ENCODE peak calls at places on chromosomes 16 and 17, in five cellular contexts. One of them, this sample, is unnamed.

GRCh38 chr16:87619360-87620200 is 17.3 kb downstream of the JPH3 start:
- DNase-seq in pancreas: no peak
- DNase-seq in cardiac muscle cell: no peak
- DNase-seq in transverse colon: no peak
- DNase-seq in neural progenitor cell: no peak
- DNase-seq in this sample: no peak

GRCh38 chr17:60577147-60577925 is 22.7 kb upstream of the PPM1D start:
- DNase-seq in pancreas: no peak
- DNase-seq in cardiac muscle cell: no peak
- DNase-seq in transverse colon: peak; percentile 25
- DNase-seq in neural progenitor cell: no peak
- DNase-seq in this sample: peak; percentile 48

GRCh38 chr17:81075307-81075706 is 40.4 kb downstream of the BAIAP2 start:
- DNase-seq in pancreas: no peak
- DNase-seq in cardiac muscle cell: no peak
- DNase-seq in transverse colon: no peak
- DNase-seq in neural progenitor cell: no peak
- DNase-seq in this sample: no peak

GRCh38 chr16:84607061-84607460 is 10.8 kb downstream of the COTL1 start:
- DNase-seq in pancreas: no peak
- DNase-seq in cardiac muscle cell: no peak
- DNase-seq in transverse colon: no peak
- DNase-seq in neural progenitor cell: no peak
- DNase-seq in this sample: no peak

GRCh38 chr17:17462048-17462824 is 14.6 kb upstream of the MED9 start:
- DNase-seq in pancreas: no peak
- DNase-seq in cardiac muscle cell: no peak
- DNase-seq in transverse colon: peak; percentile 24
- DNase-seq in neural progenitor cell: no peak
- DNase-seq in this sample: no peak

GRCh38 chr17:33531311-33531710 is 238.2 kb upstream of the ASIC2 start:
- DNase-seq in pancreas: no peak
- DNase-seq in cardiac muscle cell: no peak
- DNase-seq in transverse colon: no peak
- DNase-seq in neural progenitor cell: no peak
- DNase-seq in this sample: no peak

GRCh38 chr16:56370836-56371235 is 54.5 kb downstream of the AMFR start:
- DNase-seq in pancreas: peak; percentile 50
- DNase-seq in cardiac muscle cell: no peak
- DNase-seq in transverse colon: no peak
- DNase-seq in neural progenitor cell: no peak
- DNase-seq in this sample: no peak

GRCh38 chr16:70805787-70806186 is 4.8 kb upstream of the VAC14 start:
- DNase-seq in pancreas: no peak
- DNase-seq in cardiac muscle cell: no peak
- DNase-seq in transverse colon: no peak
- DNase-seq in neural progenitor cell: no peak
- DNase-seq in this sample: no peak

GRCh38 chr17:76384222-76384986 is at the start of gene SPHK1:
- DNase-seq in pancreas: peak; percentile 63
- DNase-seq in cardiac muscle cell: peak; percentile 87
- DNase-seq in transverse colon: peak; percentile 76
- DNase-seq in neural progenitor cell: peak; percentile 90
- DNase-seq in this sample: peak; percentile 81

GRCh38 chr16:86120201-86120981 is 221.4 kb downstream of the IRF8 start:
- DNase-seq in pancreas: no peak
- DNase-seq in cardiac muscle cell: no peak
- DNase-seq in transverse colon: no peak
- DNase-seq in neural progenitor cell: no peak
- DNase-seq in this sample: no peak

GRCh38 chr17:38533706-38534497 is 71.8 kb downstream of the SRCIN1 start:
- DNase-seq in pancreas: no peak
- DNase-seq in cardiac muscle cell: no peak
- DNase-seq in transverse colon: no peak
- DNase-seq in neural progenitor cell: peak; percentile 51
- DNase-seq in this sample: no peak

GRCh38 chr17:68613739-68614298 is 12.7 kb upstream of the FAM20A start:
- DNase-seq in pancreas: no peak
- DNase-seq in cardiac muscle cell: peak; percentile 92
- DNase-seq in transverse colon: no peak
- DNase-seq in neural progenitor cell: peak; percentile 83
- DNase-seq in this sample: peak; percentile 31

GRCh38 chr17:45719335-45720071 is 64.6 kb upstream of the CRHR1 start:
- DNase-seq in pancreas: no peak
- DNase-seq in cardiac muscle cell: peak; percentile 31
- DNase-seq in transverse colon: no peak
- DNase-seq in neural progenitor cell: peak; percentile 54
- DNase-seq in this sample: no peak

GRCh38 chr17:39306028-39306427 is 80.3 kb upstream of the STAC2 start:
- DNase-seq in pancreas: no peak
- DNase-seq in cardiac muscle cell: peak; percentile 6
- DNase-seq in transverse colon: no peak
- DNase-seq in neural progenitor cell: peak; percentile 29
- DNase-seq in this sample: no peak

GRCh38 chr17:40311575-40311974 is 2.6 kb downstream of the RARA start:
- DNase-seq in pancreas: no peak
- DNase-seq in cardiac muscle cell: no peak
- DNase-seq in transverse colon: peak; percentile 68
- DNase-seq in neural progenitor cell: no peak
- DNase-seq in this sample: peak; percentile 77

GRCh38 chr17:80050706-80051105 is 14.3 kb downstream of the CCDC40 start:
- DNase-seq in pancreas: no peak
- DNase-seq in cardiac muscle cell: no peak
- DNase-seq in transverse colon: no peak
- DNase-seq in neural progenitor cell: no peak
- DNase-seq in this sample: no peak

GRCh38 chr17:48663134-48663924 is 37.2 kb upstream of the HOXB9 start:
- DNase-seq in pancreas: no peak
- DNase-seq in cardiac muscle cell: no peak
- DNase-seq in transverse colon: no peak
- DNase-seq in neural progenitor cell: no peak
- DNase-seq in this sample: no peak

GRCh38 chr16:67641779-67642708 is 2.9 kb upstream of the CARMIL2 start:
- DNase-seq in pancreas: no peak
- DNase-seq in cardiac muscle cell: no peak
- DNase-seq in transverse colon: no peak
- DNase-seq in neural progenitor cell: no peak
- DNase-seq in this sample: peak; percentile 92

GRCh38 chr17:6507535-6507934 is 48.8 kb downstream of the PITPNM3 start:
- DNase-seq in pancreas: no peak
- DNase-seq in cardiac muscle cell: no peak
- DNase-seq in transverse colon: peak; percentile 54
- DNase-seq in neural progenitor cell: no peak
- DNase-seq in this sample: no peak

GRCh38 chr16:81623365-81624102 is 155.6 kb upstream of the PLCG2 start:
- DNase-seq in pancreas: peak; percentile 33
- DNase-seq in cardiac muscle cell: peak; percentile 61
- DNase-seq in transverse colon: peak; percentile 55
- DNase-seq in neural progenitor cell: peak; percentile 73
- DNase-seq in this sample: no peak

GRCh38 chr16:56614549-56614991 is 6.2 kb downstream of the MT2A start:
- DNase-seq in pancreas: no peak
- DNase-seq in cardiac muscle cell: no peak
- DNase-seq in transverse colon: no peak
- DNase-seq in neural progenitor cell: no peak
- DNase-seq in this sample: no peak

GRCh38 chr17:42422958-42423712 is at the start of gene CAVIN1:
- DNase-seq in pancreas: peak; percentile 89
- DNase-seq in cardiac muscle cell: peak; percentile 94
- DNase-seq in transverse colon: peak; percentile 93
- DNase-seq in neural progenitor cell: peak; percentile 98
- DNase-seq in this sample: peak; percentile 99

DNA sequence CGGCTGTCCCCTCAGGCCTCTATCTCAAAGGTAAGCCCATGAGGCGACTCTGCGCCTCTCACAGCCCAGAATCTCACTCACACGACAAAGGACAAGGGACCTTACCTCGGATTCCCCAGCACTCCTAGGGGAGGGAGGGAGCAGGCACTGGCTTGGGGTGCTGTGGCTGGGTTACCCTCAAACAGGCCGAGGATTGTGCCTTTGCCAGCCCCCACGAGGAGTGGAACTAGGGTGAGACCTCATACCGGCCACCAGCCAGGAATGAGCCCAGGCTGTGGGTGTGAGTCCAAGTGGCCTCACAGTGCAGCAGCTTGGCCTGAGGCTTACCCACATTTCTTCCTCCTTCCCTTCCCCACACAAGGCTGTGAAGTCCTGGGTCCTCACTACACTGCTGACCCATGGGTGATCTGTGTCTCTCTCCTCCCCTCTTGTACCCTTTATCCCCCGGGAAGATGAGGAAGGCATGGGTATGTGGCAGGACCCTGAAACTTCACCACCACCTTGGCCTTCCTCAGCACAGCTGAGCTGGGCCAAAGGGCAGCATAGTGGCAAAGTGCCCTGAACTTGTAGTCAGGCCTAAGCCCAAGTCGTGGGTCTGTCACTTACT is 5.9 kb downstream of the PROCA1 start:
- DNase-seq in pancreas: no peak
- DNase-seq in cardiac muscle cell: no peak
- DNase-seq in transverse colon: no peak
- DNase-seq in neural progenitor cell: no peak
- DNase-seq in this sample: no peak
- TF ChIP-seq CTCF in pancreas: no peak
- TF ChIP-seq CTCF in cardiac muscle cell: no peak
- TF ChIP-seq CTCF in transverse colon: no peak
- TF ChIP-seq CTCF in neural progenitor cell: no peak
- TF ChIP-seq CTCF in this sample: no peak

DNA sequence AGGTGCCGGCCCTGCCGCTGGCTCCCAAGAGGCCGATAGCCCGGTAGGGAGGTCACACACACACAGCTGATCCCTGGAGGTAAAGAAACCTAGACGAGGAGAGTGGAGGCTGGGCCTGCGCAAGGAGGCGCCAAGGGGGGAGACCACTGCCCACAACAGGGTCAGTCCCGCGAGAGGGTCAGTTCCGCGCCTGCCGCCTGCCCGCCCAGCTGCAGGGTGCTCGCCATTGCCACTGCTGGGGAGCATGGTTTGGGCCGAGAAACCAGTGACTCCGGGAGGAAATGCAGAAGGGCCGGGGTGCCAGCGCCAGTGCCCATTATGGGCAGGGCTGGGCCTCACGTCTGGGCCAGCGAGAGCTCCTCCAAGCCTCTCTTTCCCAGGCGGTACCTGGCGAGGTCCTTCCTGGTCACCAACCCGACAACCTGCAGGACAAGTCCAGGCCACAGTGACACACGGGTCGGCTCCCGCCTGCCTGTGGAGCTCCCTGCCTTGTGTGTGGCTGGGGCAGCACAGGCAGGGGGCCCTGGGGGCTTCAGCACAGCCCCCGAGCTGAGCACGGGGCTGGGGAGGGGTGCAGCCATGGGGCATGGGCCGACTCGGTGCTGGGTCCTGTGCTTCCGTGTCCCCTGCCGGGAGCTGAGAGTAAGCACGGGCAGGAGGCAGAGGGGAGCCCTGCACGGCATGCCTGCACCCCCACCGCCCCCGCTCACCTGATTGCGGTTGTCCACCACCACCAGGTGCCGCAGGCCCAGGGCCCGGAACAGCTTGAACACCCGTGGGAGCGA is 2.1 kb upstream of the CCDC154 start:
- DNase-seq in pancreas: no peak
- DNase-seq in cardiac muscle cell: no peak
- DNase-seq in transverse colon: no peak
- DNase-seq in neural progenitor cell: no peak
- DNase-seq in this sample: no peak
- H3K27ac ChIP-seq in pancreas: no peak overlapping the region
- H3K27ac ChIP-seq in cardiac muscle cell: no peak overlapping the region
- H3K27ac ChIP-seq in transverse colon: no peak overlapping the region
- H3K27ac ChIP-seq in neural progenitor cell: no peak overlapping the region
- H3K27ac ChIP-seq in this sample: no peak overlapping the region

GRCh38 chr17:83096401-83097220 is 17.2 kb downstream of the METRNL start:
- DNase-seq in pancreas: peak; percentile 81
- DNase-seq in cardiac muscle cell: no peak
- DNase-seq in transverse colon: peak; percentile 61
- DNase-seq in neural progenitor cell: no peak
- DNase-seq in this sample: no peak

GRCh38 chr17:83093506-83093905 is 14.1 kb downstream of the METRNL start:
- DNase-seq in pancreas: no peak
- DNase-seq in cardiac muscle cell: no peak
- DNase-seq in transverse colon: no peak
- DNase-seq in neural progenitor cell: no peak
- DNase-seq in this sample: no peak

GRCh38 chr17:83092931-83093330 is 13.5 kb downstream of the METRNL start:
- DNase-seq in pancreas: no peak
- DNase-seq in cardiac muscle cell: no peak
- DNase-seq in transverse colon: no peak
- DNase-seq in neural progenitor cell: no peak
- DNase-seq in this sample: no peak

GRCh38 chr17:83094291-83094690 is 14.9 kb downstream of the METRNL start:
- DNase-seq in pancreas: no peak
- DNase-seq in cardiac muscle cell: no peak
- DNase-seq in transverse colon: no peak
- DNase-seq in neural progenitor cell: no peak
- DNase-seq in this sample: no peak

GRCh38 chr17:83095016-83095415 is 15.6 kb downstream of the METRNL start:
- DNase-seq in pancreas: no peak
- DNase-seq in cardiac muscle cell: no peak
- DNase-seq in transverse colon: no peak
- DNase-seq in neural progenitor cell: no peak
- DNase-seq in this sample: no peak
- H3K4me1 ChIP-seq in pancreas: peaks cover 23% of the 10 kb centered on the region
- H3K4me1 ChIP-seq in cardiac muscle cell: peaks cover 10% of the 10 kb centered on the region
- H3K4me1 ChIP-seq in transverse colon: peaks cover 27% of the 10 kb centered on the region
- H3K4me1 ChIP-seq in neural progenitor cell: peaks cover 10% of the 10 kb centered on the region
- H3K4me1 ChIP-seq in this sample: peaks cover 58% of the 10 kb centered on the region

GRCh38 chr16:10833271-10833670 is 14.7 kb upstream of the TVP23A start:
- DNase-seq in pancreas: no peak
- DNase-seq in cardiac muscle cell: no peak
- DNase-seq in transverse colon: no peak
- DNase-seq in neural progenitor cell: no peak
- DNase-seq in this sample: no peak

GRCh38 chr16:10835281-10835931 is 16.8 kb upstream of the TVP23A start:
- DNase-seq in pancreas: no peak
- DNase-seq in cardiac muscle cell: no peak
- DNase-seq in transverse colon: no peak
- DNase-seq in neural progenitor cell: no peak
- DNase-seq in this sample: no peak

GRCh38 chr16:10834130-10834529 is 15.5 kb upstream of the TVP23A start:
- DNase-seq in pancreas: no peak
- DNase-seq in cardiac muscle cell: no peak
- DNase-seq in transverse colon: no peak
- DNase-seq in neural progenitor cell: no peak
- DNase-seq in this sample: peak; percentile 46

GRCh38 chr16:10836174-10836853 is 17.7 kb upstream of the TVP23A start:
- DNase-seq in pancreas: no peak
- DNase-seq in cardiac muscle cell: no peak
- DNase-seq in transverse colon: no peak
- DNase-seq in neural progenitor cell: no peak
- DNase-seq in this sample: peak; percentile 1

DNA sequence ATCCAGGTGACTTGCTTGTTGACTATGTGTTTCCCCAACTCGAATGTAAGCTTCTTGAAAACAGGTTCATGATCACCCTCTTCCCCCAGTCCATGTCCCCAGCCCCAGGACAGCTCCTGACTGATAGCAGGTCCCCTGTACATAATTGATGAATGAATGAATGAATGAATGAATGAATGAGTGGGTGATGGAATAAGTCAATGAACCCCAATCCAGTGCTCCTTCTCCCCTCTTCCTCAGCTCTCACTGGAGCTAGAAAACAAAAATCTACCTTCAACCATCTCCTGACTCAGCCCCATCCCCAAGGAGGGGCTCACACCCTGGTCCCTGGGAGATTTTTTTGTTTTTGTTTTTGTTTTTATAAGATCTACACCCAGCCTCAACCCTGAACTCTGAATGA is 16.2 kb upstream of the TVP23A start:
- DNase-seq in pancreas: no peak
- DNase-seq in cardiac muscle cell: no peak
- DNase-seq in transverse colon: no peak
- DNase-seq in neural progenitor cell: no peak
- DNase-seq in this sample: peak; percentile 44
- TF ChIP-seq CTCF in pancreas: no peak
- TF ChIP-seq CTCF in cardiac muscle cell: no peak
- TF ChIP-seq CTCF in transverse colon: no peak
- TF ChIP-seq CTCF in neural progenitor cell: no peak
- TF ChIP-seq CTCF in this sample: no peak